ENCODE peak calls at places on chromosomes 16 and 17, in five cellular contexts. P is GM23338, W is Panc1, M is HepG2, N is A549. Q is an unnamed sample.

GRCh38 chr16:50602531-50603205 is 54.5 kb downstream of the NKD1 start:
- DNase-seq in P (no peak), W (no peak), M (no peak), N (no peak), Q (no peak)

GRCh38 chr17:28427372-28427771 is 21.4 kb upstream of the SLC46A1 start:
- DNase-seq in P (no peak), W (no peak), M (no peak), N (no peak), Q (no peak)

GRCh38 chr17:32596666-32597065 is 109.9 kb downstream of the CDK5R1 start:
- DNase-seq in P (no peak), W (no peak), M (no peak), N (peak), Q (no peak)

GRCh38 chr17:65049085-65049756 is 7.3 kb downstream of the GNA13 start:
- DNase-seq in P (no peak), W (no peak), M (no peak), N (no peak), Q (no peak)

GRCh38 chr17:53462393-53462811 is 360.3 kb upstream of the KIF2B start:
- DNase-seq in P (no peak), W (no peak), M (no peak), N (no peak), Q (no peak)

GRCh38 chr17:8382880-8383142 is 182 bp downstream of the RPL26 start:
- DNase-seq in P (no peak), W (no peak), M (no peak), N (no peak), Q (no peak)

GRCh38 chr17:8253801-8254200 is 4.7 kb downstream of the PFAS start:
- DNase-seq in P (no peak), W (no peak), M (no peak), N (peak), Q (no peak)

GRCh38 chr17:16908282-16908681 is 63.6 kb downstream of the TNFRSF13B start:
- DNase-seq in P (no peak), W (no peak), M (no peak), N (no peak), Q (no peak)

GRCh38 chr17:75814900-75815373 is 29.3 kb downstream of the UNC13D start:
- DNase-seq in P (no peak), W (no peak), M (no peak), N (peak), Q (no peak)

GRCh38 chr16:58219432-58219831 is 21.5 kb upstream of the CSNK2A2 start:
- DNase-seq in P (no peak), W (no peak), M (no peak), N (no peak), Q (no peak)

GRCh38 chr16:56338566-56339318 is 86.6 kb downstream of the AMFR start:
- DNase-seq in P (no peak), W (no peak), M (no peak), N (no peak), Q (no peak)

GRCh38 chr16:73710526-73710925 is 586.1 kb upstream of the PSMD7 start:
- DNase-seq in P (peak), W (no peak), M (no peak), N (no peak), Q (no peak)

GRCh38 chr16:64962786-64963185 is 159.1 kb downstream of the CDH11 start:
- DNase-seq in P (no peak), W (no peak), M (no peak), N (no peak), Q (no peak)

GRCh38 chr16:86570542-86571196 is 4.0 kb downstream of the FOXC2 start:
- DNase-seq in P (peak), W (no peak), M (no peak), N (no peak), Q (no peak)

GRCh38 chr17:33964344-33964979 is 290.6 kb upstream of the CCL2 start:
- DNase-seq in P (peak), W (no peak), M (peak), N (peak), Q (no peak)

GRCh38 chr16:73427177-73427576 is 379.2 kb upstream of the ZFHX3 start:
- DNase-seq in P (no peak), W (no peak), M (no peak), N (no peak), Q (no peak)

GRCh38 chr17:14755002-14755401 is 454.1 kb downstream of the HS3ST3B1 start:
- DNase-seq in P (no peak), W (no peak), M (no peak), N (no peak), Q (no peak)

GRCh38 chr17:39079836-39080235 is 71.6 kb downstream of the PLXDC1 start:
- DNase-seq in P (no peak), W (no peak), M (no peak), N (no peak), Q (no peak)

GRCh38 chr16:72865835-72866234 is 182.1 kb downstream of the ZFHX3 start:
- DNase-seq in P (no peak), W (no peak), M (no peak), N (no peak), Q (no peak)

GRCh38 chr16:74775255-74775654 is 635 bp upstream of the FA2H start:
- DNase-seq in P (no peak), W (no peak), M (no peak), N (no peak), Q (no peak)

GRCh38 chr17:50707296-50708049 is at the start of gene ANKRD40:
- DNase-seq in P (peak), W (no peak), M (peak), N (peak), Q (peak)

GRCh38 chr17:50710025-50710424 is 2.3 kb upstream of the ANKRD40 start:
- DNase-seq in P (peak), W (no peak), M (no peak), N (no peak), Q (no peak)

GRCh38 chr17:50710650-50711049 is 2.9 kb upstream of the ANKRD40 start:
- DNase-seq in P (no peak), W (no peak), M (no peak), N (no peak), Q (no peak)

GRCh38 chr17:50712641-50713296 is 5.1 kb upstream of the ANKRD40 start:
- DNase-seq in P (no peak), W (no peak), M (no peak), N (no peak), Q (no peak)

GRCh38 chr17:50708050-50709000 is 611 bp upstream of the ANKRD40 start:
- DNase-seq in P (no peak), W (no peak), M (no peak), N (peak), Q (peak)
- TF ChIP-seq REST in P (no peak), W (no peak), M (peak), N (no peak), Q (no peak)

GRCh38 chr17:74268052-74268451 is 6.0 kb upstream of the DNAI2 start:
- DNase-seq in P (no peak), W (no peak), M (no peak), N (no peak), Q (no peak)
- H3K27ac ChIP-seq in P (no peak), W (no peak), M (no peak), N (no peak), Q (no peak)

GRCh38 chr17:51636291-51636690 is 375.9 kb downstream of the UTP18 start:
- DNase-seq in P (peak), W (no peak), M (no peak), N (peak), Q (no peak)

GRCh38 chr17:51641999-51642398 is 381.7 kb downstream of the UTP18 start:
- DNase-seq in P (no peak), W (no peak), M (no peak), N (no peak), Q (no peak)

GRCh38 chr17:51638909-51639308 is 378.6 kb downstream of the UTP18 start:
- DNase-seq in P (no peak), W (no peak), M (no peak), N (no peak), Q (no peak)

GRCh38 chr17:51643702-51644490 is 383.6 kb downstream of the UTP18 start:
- DNase-seq in P (no peak), W (no peak), M (no peak), N (peak), Q (no peak)

DNA sequence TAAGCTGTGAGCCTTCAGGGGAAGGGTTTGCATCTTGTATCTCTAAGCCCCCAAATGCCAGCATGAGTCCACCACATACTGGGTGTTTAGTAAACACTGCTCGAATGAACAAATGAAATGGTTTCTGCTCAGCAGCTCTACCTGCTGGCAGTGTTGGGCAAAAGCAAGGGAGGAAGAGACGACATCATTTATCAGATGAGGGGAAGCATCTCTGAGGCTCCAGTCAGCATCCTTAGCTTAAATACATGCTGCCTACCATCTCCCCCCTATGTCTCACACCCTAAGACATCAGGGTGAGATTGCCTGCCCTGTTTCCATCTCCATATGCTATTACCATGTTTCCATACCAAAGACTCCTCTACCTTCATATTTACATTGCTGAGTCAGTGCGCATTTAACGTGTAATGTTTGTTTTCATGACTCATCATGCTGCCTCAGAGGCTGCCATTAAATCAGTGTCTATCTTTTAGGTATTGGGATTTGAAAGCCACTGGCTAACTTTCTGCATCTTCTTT is 379.8 kb downstream of the UTP18 start:
- DNase-seq in P (peak), W (peak), M (peak), N (peak), Q (no peak)
- TF ChIP-seq REST in P (no peak), W (no peak), M (no peak), N (no peak), Q (no peak)

GRCh38 chr16:85175724-85176233 is 63.5 kb upstream of the CIBAR2 start:
- DNase-seq in P (no peak), W (no peak), M (no peak), N (no peak), Q (no peak)

GRCh38 chr16:85174871-85175723 is 62.8 kb upstream of the CIBAR2 start:
- DNase-seq in P (no peak), W (no peak), M (no peak), N (no peak), Q (no peak)

GRCh38 chr16:85173077-85173980 is 61.1 kb upstream of the CIBAR2 start:
- DNase-seq in P (no peak), W (peak), M (no peak), N (peak), Q (no peak)

GRCh38 chr16:85172465-85173071 is 60.3 kb upstream of the CIBAR2 start:
- DNase-seq in P (peak), W (peak), M (peak), N (peak), Q (no peak)

DNA sequence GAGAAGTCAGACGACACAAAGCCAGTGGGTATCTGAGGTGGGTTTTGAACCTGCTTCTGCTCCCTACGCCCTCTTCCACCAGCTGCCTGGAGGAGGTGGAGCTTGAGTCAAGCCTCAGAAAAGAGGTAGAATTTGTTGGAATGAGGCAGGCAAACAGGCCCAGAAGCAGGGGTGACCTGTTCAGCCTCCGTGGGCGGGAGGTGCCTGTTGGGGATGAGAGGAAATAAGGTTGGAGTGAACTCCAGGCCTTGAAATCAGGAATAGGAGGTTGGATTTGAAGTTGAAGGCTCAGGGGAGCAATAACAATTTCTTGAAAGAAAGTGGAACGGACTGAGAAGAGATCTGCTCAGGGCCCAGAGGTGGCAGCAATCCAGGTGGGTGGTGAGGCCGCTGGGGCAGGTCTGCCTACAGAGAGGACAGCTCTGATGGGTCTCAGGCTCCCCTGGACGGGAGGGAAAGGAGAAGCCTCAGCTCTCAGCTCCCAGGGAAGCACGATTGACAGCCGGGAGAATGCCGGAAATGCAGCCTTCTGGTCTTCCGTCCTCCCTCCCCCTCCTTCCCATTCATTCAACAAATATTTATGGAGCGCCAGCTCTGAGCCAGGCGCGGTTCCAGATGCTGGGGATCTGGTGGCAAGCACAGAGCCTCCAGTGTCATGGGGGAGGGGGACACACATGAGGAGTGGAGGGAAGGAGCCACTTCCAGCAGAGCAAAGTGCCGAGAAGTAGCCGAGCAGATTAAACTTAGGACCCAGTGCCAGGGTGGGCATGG is 61.9 kb upstream of the CIBAR2 start:
- DNase-seq in P (peak), W (peak), M (peak), N (peak), Q (no peak)
- H3K27ac ChIP-seq in P (peak), W (peak), M (no peak), N (peak), Q (no peak)

GRCh38 chr17:45965741-45966140 is 33.3 kb upstream of the STH start:
- DNase-seq in P (no peak), W (no peak), M (no peak), N (no peak), Q (no peak)

GRCh38 chr17:45964634-45965033 is 34.4 kb upstream of the STH start:
- DNase-seq in P (no peak), W (no peak), M (no peak), N (no peak), Q (no peak)

GRCh38 chr17:45962221-45962972 is 36.7 kb upstream of the STH start:
- DNase-seq in P (no peak), W (no peak), M (no peak), N (no peak), Q (no peak)

GRCh38 chr17:45963258-45963657 is 35.8 kb upstream of the STH start:
- DNase-seq in P (no peak), W (no peak), M (no peak), N (no peak), Q (no peak)

GRCh38 chr17:45963889-45964288 is 35.2 kb upstream of the STH start:
- DNase-seq in P (no peak), W (no peak), M (no peak), N (no peak), Q (no peak)
- TF ChIP-seq REST in P (no peak), W (no peak), M (no peak), N (no peak), Q (no peak)

GRCh38 chr16:88342491-88342890 is 40.3 kb upstream of the ZNF469 start:
- DNase-seq in P (no peak), W (no peak), M (no peak), N (no peak), Q (no peak)

GRCh38 chr16:88340755-88341150 is 42.0 kb upstream of the ZNF469 start:
- DNase-seq in P (no peak), W (no peak), M (no peak), N (no peak), Q (no peak)

GRCh38 chr16:88343276-88343791 is 39.4 kb upstream of the ZNF469 start:
- DNase-seq in P (no peak), W (no peak), M (no peak), N (no peak), Q (no peak)

GRCh38 chr16:88339926-88340754 is 42.6 kb upstream of the ZNF469 start:
- DNase-seq in P (no peak), W (no peak), M (no peak), N (no peak), Q (no peak)

GRCh38 chr16:88341551-88342290 is 41.0 kb upstream of the ZNF469 start:
- DNase-seq in P (no peak), W (no peak), M (no peak), N (no peak), Q (no peak)
- H3K27ac ChIP-seq in P (no peak), W (no peak), M (no peak), N (no peak), Q (no peak)

GRCh38 chr17:77323413-77324171 is 182.8 kb downstream of the SEC14L1 start:
- DNase-seq in P (no peak), W (no peak), M (no peak), N (peak), Q (no peak)
- TF ChIP-seq REST in P (no peak), W (no peak), M (no peak), N (no peak), Q (no peak)

GRCh38 chr17:73592079-73592415 is 52.2 kb downstream of the SDK2 start:
- DNase-seq in P (no peak), W (no peak), M (no peak), N (no peak), Q (no peak)
- H3K27ac ChIP-seq in P (no peak), W (no peak), M (no peak), N (no peak), Q (no peak)

Q was measured in HL-60.